ENCODE peak calls at places on chromosome 6, in five cellular contexts. One of them, this sample, is unnamed.

GRCh38 chr6:32226434-32226833 is 2.6 kb upstream of the NOTCH4 start:
- DNase-seq in WERI-Rb-1: no peak
- DNase-seq in A549: no peak
- DNase-seq in CD8-positive, alpha-beta T cell: no peak
- DNase-seq in epithelial cell of proximal tubule: no peak
- DNase-seq in this sample: no peak

GRCh38 chr6:80638222-80639055 is 532.0 kb downstream of the BCKDHB start:
- DNase-seq in CD8-positive, alpha-beta T cell: no peak
- DNase-seq in WERI-Rb-1: no peak
- DNase-seq in A549: peak; percentile 21
- DNase-seq in epithelial cell of proximal tubule: peak; percentile 76
- DNase-seq in this sample: no peak

GRCh38 chr6:84597238-84597875 is 167.0 kb downstream of the TBX18 start:
- DNase-seq in WERI-Rb-1: no peak
- DNase-seq in epithelial cell of proximal tubule: no peak
- DNase-seq in CD8-positive, alpha-beta T cell: no peak
- DNase-seq in A549: no peak
- DNase-seq in this sample: no peak

GRCh38 chr6:6686748-6687601 is 98.5 kb downstream of the LY86 start:
- DNase-seq in WERI-Rb-1: peak; percentile 99
- DNase-seq in CD8-positive, alpha-beta T cell: no peak
- DNase-seq in A549: peak; percentile 88
- DNase-seq in epithelial cell of proximal tubule: peak; percentile 76
- DNase-seq in this sample: peak; percentile 94

GRCh38 chr6:154974485-154975149 is 20.5 kb upstream of the TIAM2 start:
- DNase-seq in CD8-positive, alpha-beta T cell: no peak
- DNase-seq in epithelial cell of proximal tubule: no peak
- DNase-seq in WERI-Rb-1: no peak
- DNase-seq in A549: no peak
- DNase-seq in this sample: no peak

GRCh38 chr6:130063806-130064205 is 45.4 kb downstream of the L3MBTL3 start:
- DNase-seq in epithelial cell of proximal tubule: no peak
- DNase-seq in A549: no peak
- DNase-seq in WERI-Rb-1: no peak
- DNase-seq in CD8-positive, alpha-beta T cell: no peak
- DNase-seq in this sample: no peak

GRCh38 chr6:54053893-54054391 is 57.3 kb upstream of the MLIP start:
- DNase-seq in epithelial cell of proximal tubule: peak; percentile 18
- DNase-seq in CD8-positive, alpha-beta T cell: no peak
- DNase-seq in WERI-Rb-1: no peak
- DNase-seq in A549: no peak
- DNase-seq in this sample: no peak

GRCh38 chr6:133613231-133613630 is 275.7 kb upstream of the TCF21 start:
- DNase-seq in CD8-positive, alpha-beta T cell: no peak
- DNase-seq in epithelial cell of proximal tubule: no peak
- DNase-seq in A549: no peak
- DNase-seq in WERI-Rb-1: no peak
- DNase-seq in this sample: no peak

GRCh38 chr6:22306741-22307466 is 10.1 kb upstream of the PRL start:
- DNase-seq in A549: no peak
- DNase-seq in CD8-positive, alpha-beta T cell: no peak
- DNase-seq in WERI-Rb-1: no peak
- DNase-seq in epithelial cell of proximal tubule: no peak
- DNase-seq in this sample: no peak

GRCh38 chr6:34207695-34208443 is 28.8 kb upstream of the HMGA1 start:
- DNase-seq in A549: no peak
- DNase-seq in WERI-Rb-1: no peak
- DNase-seq in CD8-positive, alpha-beta T cell: no peak
- DNase-seq in epithelial cell of proximal tubule: no peak
- DNase-seq in this sample: no peak

GRCh38 chr6:16684195-16684689 is 77.0 kb downstream of the ATXN1 start:
- DNase-seq in epithelial cell of proximal tubule: no peak
- DNase-seq in A549: no peak
- DNase-seq in WERI-Rb-1: no peak
- DNase-seq in CD8-positive, alpha-beta T cell: no peak
- DNase-seq in this sample: no peak

GRCh38 chr6:152952866-152953509 is 29.9 kb downstream of the FBXO5 start:
- DNase-seq in WERI-Rb-1: no peak
- DNase-seq in A549: peak; percentile 15
- DNase-seq in epithelial cell of proximal tubule: no peak
- DNase-seq in CD8-positive, alpha-beta T cell: no peak
- DNase-seq in this sample: no peak

GRCh38 chr6:10733863-10734262 is 11.0 kb downstream of the TMEM14C start:
- DNase-seq in A549: no peak
- DNase-seq in CD8-positive, alpha-beta T cell: no peak
- DNase-seq in epithelial cell of proximal tubule: no peak
- DNase-seq in WERI-Rb-1: no peak
- DNase-seq in this sample: no peak

GRCh38 chr6:130681028-130681427 is 146.2 kb upstream of the SMLR1 start:
- DNase-seq in A549: no peak
- DNase-seq in CD8-positive, alpha-beta T cell: no peak
- DNase-seq in epithelial cell of proximal tubule: no peak
- DNase-seq in WERI-Rb-1: no peak
- DNase-seq in this sample: no peak

GRCh38 chr6:140043762-140044378 is 669.4 kb upstream of the CITED2 start:
- DNase-seq in A549: peak; percentile 8
- DNase-seq in CD8-positive, alpha-beta T cell: no peak
- DNase-seq in epithelial cell of proximal tubule: no peak
- DNase-seq in WERI-Rb-1: no peak
- DNase-seq in this sample: no peak

GRCh38 chr6:169269180-169270076 is 15.8 kb upstream of the THBS2 start:
- DNase-seq in A549: no peak
- DNase-seq in epithelial cell of proximal tubule: peak; percentile 61
- DNase-seq in CD8-positive, alpha-beta T cell: no peak
- DNase-seq in WERI-Rb-1: no peak
- DNase-seq in this sample: peak; percentile 62

GRCh38 chr6:82251942-82252341 is 4.4 kb upstream of the IBTK start:
- DNase-seq in WERI-Rb-1: no peak
- DNase-seq in epithelial cell of proximal tubule: no peak
- DNase-seq in CD8-positive, alpha-beta T cell: no peak
- DNase-seq in A549: peak; percentile 32
- DNase-seq in this sample: no peak

GRCh38 chr6:35635601-35636597 is 52.8 kb downstream of the FKBP5 start:
- DNase-seq in epithelial cell of proximal tubule: no peak
- DNase-seq in A549: no peak
- DNase-seq in WERI-Rb-1: no peak
- DNase-seq in CD8-positive, alpha-beta T cell: no peak
- DNase-seq in this sample: no peak

GRCh38 chr6:113858067-113858604 is 991 bp downstream of the MARCKS start:
- DNase-seq in CD8-positive, alpha-beta T cell: no peak
- DNase-seq in A549: peak; percentile 33
- DNase-seq in WERI-Rb-1: peak; percentile 37
- DNase-seq in epithelial cell of proximal tubule: no peak
- DNase-seq in this sample: peak; percentile 29

GRCh38 chr6:119979862-119980261 is 630.3 kb upstream of the MAN1A1 start:
- DNase-seq in WERI-Rb-1: no peak
- DNase-seq in A549: no peak
- DNase-seq in CD8-positive, alpha-beta T cell: no peak
- DNase-seq in epithelial cell of proximal tubule: no peak
- DNase-seq in this sample: no peak

GRCh38 chr6:3009930-3010329 is 10.2 kb downstream of the NQO2 start:
- DNase-seq in A549: no peak
- DNase-seq in epithelial cell of proximal tubule: no peak
- DNase-seq in CD8-positive, alpha-beta T cell: no peak
- DNase-seq in WERI-Rb-1: no peak
- DNase-seq in this sample: no peak

GRCh38 chr6:149231786-149232185 is 85.7 kb upstream of the TAB2 start:
- DNase-seq in epithelial cell of proximal tubule: no peak
- DNase-seq in A549: no peak
- DNase-seq in WERI-Rb-1: no peak
- DNase-seq in CD8-positive, alpha-beta T cell: no peak
- DNase-seq in this sample: no peak

GRCh38 chr6:26053929-26054658 is 33.1 kb upstream of the HFE start:
- DNase-seq in epithelial cell of proximal tubule: no peak
- DNase-seq in CD8-positive, alpha-beta T cell: no peak
- DNase-seq in A549: no peak
- DNase-seq in WERI-Rb-1: no peak
- DNase-seq in this sample: no peak

GRCh38 chr6:43679057-43679456 is 8.5 kb downstream of the MRPS18A start:
- DNase-seq in epithelial cell of proximal tubule: no peak
- DNase-seq in CD8-positive, alpha-beta T cell: no peak
- DNase-seq in WERI-Rb-1: no peak
- DNase-seq in A549: no peak
- DNase-seq in this sample: no peak

GRCh38 chr6:43676962-43677606 is 10.5 kb downstream of the MRPS18A start:
- DNase-seq in epithelial cell of proximal tubule: no peak
- DNase-seq in WERI-Rb-1: no peak
- DNase-seq in A549: no peak
- DNase-seq in CD8-positive, alpha-beta T cell: no peak
- DNase-seq in this sample: no peak

GRCh38 chr6:43677759-43678158 is 9.8 kb downstream of the MRPS18A start:
- DNase-seq in epithelial cell of proximal tubule: no peak
- DNase-seq in A549: no peak
- DNase-seq in CD8-positive, alpha-beta T cell: no peak
- DNase-seq in WERI-Rb-1: no peak
- DNase-seq in this sample: no peak

GRCh38 chr6:43680583-43681120 is 6.9 kb downstream of the MRPS18A start:
- DNase-seq in epithelial cell of proximal tubule: no peak
- DNase-seq in A549: no peak
- DNase-seq in CD8-positive, alpha-beta T cell: no peak
- DNase-seq in WERI-Rb-1: no peak
- DNase-seq in this sample: no peak

DNA sequence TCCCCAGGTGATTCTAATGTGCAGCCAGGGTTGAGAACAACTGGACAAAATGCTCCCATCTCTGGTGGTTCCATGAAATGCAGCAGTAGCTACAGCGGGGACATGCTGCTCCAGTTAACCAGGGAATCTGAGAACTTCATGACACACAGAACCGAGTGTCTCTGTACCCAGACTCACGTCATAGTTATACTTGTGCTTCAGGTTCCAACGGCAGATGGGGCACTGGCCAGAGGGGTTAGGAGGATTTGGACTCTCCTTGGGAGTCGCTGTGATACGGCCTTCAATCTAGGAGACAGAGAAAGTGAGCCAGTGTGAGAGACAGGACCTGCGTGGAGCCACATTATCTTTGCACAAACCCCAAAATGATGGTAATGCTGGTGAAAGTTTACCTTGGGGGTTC is 9.2 kb downstream of the MRPS18A start:
- DNase-seq in epithelial cell of proximal tubule: no peak
- DNase-seq in WERI-Rb-1: no peak
- DNase-seq in CD8-positive, alpha-beta T cell: no peak
- DNase-seq in A549: no peak
- DNase-seq in this sample: no peak
- TF ChIP-seq CTCF in epithelial cell of proximal tubule: no peak
- TF ChIP-seq CTCF in WERI-Rb-1: no peak
- TF ChIP-seq CTCF in CD8-positive, alpha-beta T cell: no peak
- TF ChIP-seq CTCF in A549: no peak
- TF ChIP-seq CTCF in this sample: no peak

GRCh38 chr6:24439858-24440539 is 37.3 kb downstream of the MRS2 start:
- DNase-seq in CD8-positive, alpha-beta T cell: no peak
- DNase-seq in WERI-Rb-1: no peak
- DNase-seq in A549: no peak
- DNase-seq in epithelial cell of proximal tubule: no peak
- DNase-seq in this sample: no peak

GRCh38 chr6:24436979-24437378 is 34.2 kb downstream of the MRS2 start:
- DNase-seq in epithelial cell of proximal tubule: no peak
- DNase-seq in CD8-positive, alpha-beta T cell: no peak
- DNase-seq in WERI-Rb-1: no peak
- DNase-seq in A549: no peak
- DNase-seq in this sample: no peak

GRCh38 chr6:24441599-24441904 is 38.8 kb downstream of the MRS2 start:
- DNase-seq in CD8-positive, alpha-beta T cell: no peak
- DNase-seq in A549: no peak
- DNase-seq in WERI-Rb-1: no peak
- DNase-seq in epithelial cell of proximal tubule: no peak
- DNase-seq in this sample: no peak

GRCh38 chr6:24444588-24444987 is 41.9 kb downstream of the MRS2 start:
- DNase-seq in A549: no peak
- DNase-seq in epithelial cell of proximal tubule: no peak
- DNase-seq in CD8-positive, alpha-beta T cell: no peak
- DNase-seq in WERI-Rb-1: no peak
- DNase-seq in this sample: no peak

DNA sequence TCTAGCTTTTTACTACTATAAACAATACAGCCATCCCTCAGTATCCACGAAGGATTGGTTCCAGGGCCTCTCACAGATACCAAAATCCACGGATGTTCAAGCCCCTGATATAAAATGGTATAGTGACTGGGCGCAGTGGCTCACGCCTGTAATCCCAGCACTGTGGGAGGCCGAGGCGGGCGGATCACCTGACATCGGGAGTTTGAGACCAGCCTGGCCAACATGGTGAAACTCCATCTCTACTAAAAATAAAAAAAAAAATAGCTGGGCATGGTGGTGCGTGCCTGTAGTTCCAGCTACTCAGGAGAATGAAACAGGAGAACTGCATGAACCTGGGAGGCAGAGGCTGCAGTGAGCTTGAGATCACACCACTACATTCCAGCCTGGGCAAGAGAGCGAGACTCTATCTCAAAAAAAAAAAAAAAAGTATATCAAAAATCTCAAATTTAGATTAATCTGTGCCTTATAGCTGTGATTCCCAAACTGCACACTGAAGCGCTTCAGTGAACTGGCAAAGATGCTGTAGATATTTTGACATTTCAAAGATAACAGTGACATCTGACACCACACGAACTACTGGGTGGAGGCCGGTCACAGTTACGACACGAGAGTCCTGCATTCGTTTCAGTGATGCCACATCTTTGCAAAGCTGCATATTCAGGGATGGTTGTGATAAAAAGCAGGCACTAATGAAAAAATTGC is 38.3 kb downstream of the MRS2 start:
- DNase-seq in WERI-Rb-1: no peak
- DNase-seq in epithelial cell of proximal tubule: no peak
- DNase-seq in CD8-positive, alpha-beta T cell: no peak
- DNase-seq in A549: no peak
- DNase-seq in this sample: no peak
- H3K4me3 ChIP-seq in WERI-Rb-1: no peak overlapping the region
- H3K4me3 ChIP-seq in epithelial cell of proximal tubule: no peak overlapping the region
- H3K4me3 ChIP-seq in CD8-positive, alpha-beta T cell: no peak overlapping the region
- H3K4me3 ChIP-seq in A549: no peak overlapping the region
- H3K4me3 ChIP-seq in this sample: no peak overlapping the region

GRCh38 chr6:29725981-29726380 is 2.7 kb downstream of the HLA-F start:
- DNase-seq in WERI-Rb-1: no peak
- DNase-seq in A549: no peak
- DNase-seq in CD8-positive, alpha-beta T cell: no peak
- DNase-seq in epithelial cell of proximal tubule: no peak
- DNase-seq in this sample: no peak

GRCh38 chr6:29726795-29727194 is 3.6 kb downstream of the HLA-F start:
- DNase-seq in epithelial cell of proximal tubule: no peak
- DNase-seq in WERI-Rb-1: no peak
- DNase-seq in A549: no peak
- DNase-seq in CD8-positive, alpha-beta T cell: no peak
- DNase-seq in this sample: no peak

GRCh38 chr6:29722773-29723665 is at the start of gene HLA-F:
- DNase-seq in A549: peak; percentile 76
- DNase-seq in CD8-positive, alpha-beta T cell: peak; percentile 69
- DNase-seq in epithelial cell of proximal tubule: no peak
- DNase-seq in WERI-Rb-1: peak; percentile 92
- DNase-seq in this sample: peak; percentile 85

GRCh38 chr6:29723666-29724588 is 693 bp downstream of the HLA-F start:
- DNase-seq in WERI-Rb-1: peak; percentile 53
- DNase-seq in A549: no peak
- DNase-seq in epithelial cell of proximal tubule: no peak
- DNase-seq in CD8-positive, alpha-beta T cell: peak; percentile 61
- DNase-seq in this sample: peak; percentile 57

GRCh38 chr6:29724937-29725869 is 2.0 kb downstream of the HLA-F start:
- DNase-seq in A549: no peak
- DNase-seq in WERI-Rb-1: no peak
- DNase-seq in epithelial cell of proximal tubule: no peak
- DNase-seq in CD8-positive, alpha-beta T cell: no peak
- DNase-seq in this sample: no peak
- TF ChIP-seq CTCF in A549: no peak
- TF ChIP-seq CTCF in WERI-Rb-1: no peak
- TF ChIP-seq CTCF in epithelial cell of proximal tubule: no peak
- TF ChIP-seq CTCF in CD8-positive, alpha-beta T cell: no peak
- TF ChIP-seq CTCF in this sample: no peak

GRCh38 chr6:7731289-7731688 is 5.4 kb downstream of the BMP6 start:
- DNase-seq in A549: no peak
- DNase-seq in WERI-Rb-1: no peak
- DNase-seq in epithelial cell of proximal tubule: no peak
- DNase-seq in CD8-positive, alpha-beta T cell: no peak
- DNase-seq in this sample: no peak
- H3K4me3 ChIP-seq in A549: peak overlapping the region; percentile 19
- H3K4me3 ChIP-seq in WERI-Rb-1: no peak overlapping the region
- H3K4me3 ChIP-seq in epithelial cell of proximal tubule: no peak overlapping the region
- H3K4me3 ChIP-seq in CD8-positive, alpha-beta T cell: no peak overlapping the region
- H3K4me3 ChIP-seq in this sample: no peak overlapping the region